ENCODE peak calls at places on chromosomes 6 and 20, in ten cellular contexts. D, G, C, E, K, Q, V, U, L and Z are unnamed samples.

GRCh38 chr6:9401936-9402335 is 966.6 kb upstream of the SLC35B3 start:
- DNase-seq in D (no peak), G (no peak), C (no peak), E (peak; percentile 4), K (no peak), Q (no peak), V (no peak), U (no peak), L (no peak), Z (no peak)

GRCh38 chr6:113182370-113183141 is 674.6 kb upstream of the MARCKS start:
- DNase-seq in D (no peak), G (no peak), C (no peak), E (peak; percentile 89), K (no peak), Q (no peak), V (no peak), U (peak; percentile 80), L (peak; percentile 53), Z (no peak)

GRCh38 chr6:108850669-108851467 is 2.6 kb downstream of the ARMC2 start:
- DNase-seq in D (no peak), G (no peak), C (no peak), E (no peak), K (peak; percentile 74), Q (no peak), V (no peak), U (no peak), L (no peak), Z (no peak)

GRCh38 chr6:43450699-43451131 is 4.6 kb downstream of the DLK2 start:
- DNase-seq in D (no peak), G (no peak), C (no peak), E (no peak), K (no peak), Q (no peak), V (no peak), U (no peak), L (no peak), Z (no peak)

GRCh38 chr6:53326372-53327016 is 22.3 kb downstream of the ELOVL5 start:
- DNase-seq in D (no peak), G (no peak), C (no peak), E (peak; percentile 99), K (no peak), Q (no peak), V (no peak), U (peak; percentile 87), L (peak; percentile 97), Z (peak; percentile 91)

GRCh38 chr6:169529931-169530761 is 171.7 kb downstream of the WDR27 start:
- DNase-seq in D (no peak), G (no peak), C (no peak), E (peak; percentile 82), K (peak; percentile 55), Q (no peak), V (no peak), U (peak; percentile 36), L (no peak), Z (peak; percentile 80)

GRCh38 chr6:135759831-135760230 is 91.7 kb upstream of the PDE7B start:
- DNase-seq in D (no peak), G (no peak), C (no peak), E (no peak), K (no peak), Q (no peak), V (no peak), U (no peak), L (no peak), Z (peak; percentile 54)

GRCh38 chr20:64107736-64108457 is 532 bp upstream of the NPBWR2 start:
- DNase-seq in D (no peak), G (no peak), C (no peak), E (no peak), K (peak; percentile 24), Q (no peak), V (peak; percentile 14), U (no peak), L (no peak), Z (no peak)

GRCh38 chr6:170172406-170172805 is 118.5 kb downstream of the DLL1 start:
- DNase-seq in D (no peak), G (no peak), C (no peak), E (no peak), K (no peak), Q (no peak), V (no peak), U (no peak), L (no peak), Z (no peak)